ENCODE peak calls at places on chromosome 3, in seven cellular contexts. N is breast epithelium, C is uterus, K is tibial artery, B is HCT116, Y is lower lobe of right lung, I is ovary. A is an unnamed sample.

GRCh38 chr3:42501681-42502428 is 588 bp upstream of the VIPR1 start:
- DNase-seq in B (no peak), C (peak; percentile 10), K (peak; percentile 82), Y (peak; percentile 77), I (no peak), N (peak; percentile 62), A (no peak)

GRCh38 chr3:150449169-150449721 is 41.1 kb downstream of the TSC22D2 start:
- DNase-seq in B (no peak), K (no peak), Y (no peak), I (no peak), C (no peak), N (no peak), A (no peak)

GRCh38 chr3:142888484-142889262 is at the start of gene PCOLCE2:
- DNase-seq in K (peak; percentile 70), B (peak; percentile 27), N (no peak), Y (peak; percentile 55), C (no peak), I (peak; percentile 19), A (no peak)

GRCh38 chr3:136578290-136578689 is 173.9 kb downstream of the STAG1 start:
- DNase-seq in C (no peak), N (no peak), Y (no peak), B (no peak), K (no peak), I (no peak), A (no peak)

GRCh38 chr3:71503525-71504249 is 79.8 kb downstream of the FOXP1 start:
- DNase-seq in C (no peak), N (no peak), Y (no peak), I (no peak), B (no peak), K (no peak), A (no peak)

GRCh38 chr3:46368569-46368968 is 2.2 kb upstream of the CCR5 start:
- DNase-seq in Y (peak; percentile 78), N (no peak), C (peak; percentile 22), I (no peak), B (no peak), K (peak; percentile 71), A (peak; percentile 95)

GRCh38 chr3:47225310-47225906 is 57.2 kb downstream of the KIF9 start:
- DNase-seq in I (no peak), B (no peak), Y (no peak), N (no peak), C (no peak), K (peak; percentile 32), A (peak; percentile 72)

GRCh38 chr3:182633206-182633605 is 160.1 kb upstream of the ATP11B start:
- DNase-seq in N (no peak), C (no peak), K (no peak), I (no peak), B (no peak), Y (no peak), A (no peak)

GRCh38 chr3:178475062-178475461 is 61.2 kb upstream of the KCNMB2 start:
- DNase-seq in Y (no peak), B (no peak), K (no peak), N (no peak), C (no peak), I (no peak), A (no peak)

GRCh38 chr3:195069501-195070251 is 201.3 kb downstream of the XXYLT1 start:
- DNase-seq in K (peak; percentile 54), B (no peak), C (peak; percentile 11), I (no peak), N (no peak), Y (peak; percentile 42), A (no peak)

GRCh38 chr3:126654571-126655393 is at the start of gene TXNRD3:
- DNase-seq in N (peak; percentile 70), K (peak; percentile 88), Y (peak; percentile 89), B (peak; percentile 42), C (peak; percentile 74), I (peak; percentile 89), A (peak; percentile 37)

GRCh38 chr3:68007621-68008226 is 353.3 kb upstream of the SUCLG2 start:
- DNase-seq in N (no peak), Y (no peak), I (no peak), C (no peak), B (no peak), K (no peak), A (no peak)

GRCh38 chr3:170428095-170428494 is 9.4 kb downstream of the CLDN11 start:
- DNase-seq in K (no peak), N (no peak), I (no peak), B (no peak), Y (no peak), C (no peak), A (no peak)

GRCh38 chr3:43866529-43867353 is 176.0 kb downstream of the ABHD5 start:
- DNase-seq in N (no peak), I (no peak), K (no peak), Y (no peak), B (no peak), C (no peak), A (no peak)

GRCh38 chr3:139117136-139117675 is 72.5 kb upstream of the PRR23C start:
- DNase-seq in B (no peak), N (no peak), K (no peak), I (no peak), C (no peak), Y (no peak), A (no peak)

GRCh38 chr3:148990211-148990610 is 1.1 kb upstream of the GYG1 start:
- DNase-seq in K (no peak), N (no peak), C (peak; percentile 46), Y (no peak), I (no peak), B (no peak), A (peak; percentile 82)

GRCh38 chr3:129461022-129461421 is 21.0 kb downstream of the IFT122 start:
- DNase-seq in B (no peak), I (no peak), N (no peak), Y (no peak), K (no peak), C (no peak), A (no peak)

GRCh38 chr3:52779411-52780297 is 2.3 kb downstream of the ITIH1 start:
- DNase-seq in Y (peak; percentile 18), B (no peak), K (no peak), I (no peak), N (no peak), C (no peak), A (peak; percentile 88)

GRCh38 chr3:31543375-31543774 is 10.7 kb downstream of the STT3B start:
- DNase-seq in B (no peak), C (no peak), Y (no peak), N (no peak), I (no peak), K (no peak), A (no peak)
- H3K4me3 ChIP-seq in B (no peak overlapping the region), C (no peak overlapping the region), Y (no peak overlapping the region), N (no peak overlapping the region), I (no peak overlapping the region), K (no peak overlapping the region), A (no peak overlapping the region)

GRCh38 chr3:14915636-14916222 is 31.7 kb upstream of the NR2C2 start:
- DNase-seq in K (no peak), I (no peak), B (no peak), N (no peak), C (no peak), Y (no peak), A (no peak)
- TF ChIP-seq CTCF in K (no peak), I (no peak), B (peak; percentile 47), N (no peak), C (no peak), Y (no peak), A (no peak)

DNA sequence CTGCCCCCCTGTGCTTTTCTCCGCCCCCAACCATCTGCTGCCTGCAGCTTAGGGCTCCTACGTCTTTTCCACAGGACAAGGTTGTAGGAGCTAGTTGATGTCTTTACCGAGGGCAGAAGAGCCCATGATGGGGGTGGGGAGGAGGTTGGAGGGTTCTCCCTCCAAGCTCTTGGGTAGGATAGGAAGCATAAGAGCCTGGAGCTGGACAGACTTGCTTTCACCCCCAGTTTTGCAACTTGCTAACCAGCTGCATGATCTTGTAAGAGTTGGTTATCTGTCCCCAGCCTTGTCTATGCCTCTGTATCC is 856 bp downstream of the ABCF3 start:
- DNase-seq in Y (no peak), I (no peak), K (no peak), C (no peak), N (no peak), B (no peak), A (no peak)
- H3K27ac ChIP-seq in Y (peak overlapping the region; percentile 31), I (no peak overlapping the region), K (peak overlapping the region; percentile 87), C (peak overlapping the region; percentile 79), N (peak overlapping the region; percentile 91), B (peak overlapping the region; percentile 64), A (peak overlapping the region; percentile 73)

GRCh38 chr3:105847865-105848264 is 20.9 kb downstream of the CBLB start:
- DNase-seq in Y (no peak), I (no peak), C (no peak), K (no peak), B (no peak), N (no peak), A (no peak)

GRCh38 chr3:105845488-105845887 is 23.3 kb downstream of the CBLB start:
- DNase-seq in I (no peak), N (no peak), B (no peak), Y (no peak), C (no peak), K (no peak), A (no peak)

GRCh38 chr3:105846809-105847208 is 22.0 kb downstream of the CBLB start:
- DNase-seq in K (no peak), I (no peak), B (no peak), N (no peak), Y (no peak), C (no peak), A (no peak)

GRCh38 chr3:105848821-105849220 is 20.0 kb downstream of the CBLB start:
- DNase-seq in Y (no peak), B (no peak), I (no peak), N (no peak), K (no peak), C (no peak), A (no peak)

GRCh38 chr3:105847452-105847851 is 21.4 kb downstream of the CBLB start:
- DNase-seq in C (no peak), B (no peak), I (no peak), N (no peak), K (no peak), Y (no peak), A (no peak)
- H3K4me3 ChIP-seq in C (no peak overlapping the region), B (no peak overlapping the region), I (no peak overlapping the region), N (no peak overlapping the region), K (no peak overlapping the region), Y (no peak overlapping the region), A (no peak overlapping the region)

DNA sequence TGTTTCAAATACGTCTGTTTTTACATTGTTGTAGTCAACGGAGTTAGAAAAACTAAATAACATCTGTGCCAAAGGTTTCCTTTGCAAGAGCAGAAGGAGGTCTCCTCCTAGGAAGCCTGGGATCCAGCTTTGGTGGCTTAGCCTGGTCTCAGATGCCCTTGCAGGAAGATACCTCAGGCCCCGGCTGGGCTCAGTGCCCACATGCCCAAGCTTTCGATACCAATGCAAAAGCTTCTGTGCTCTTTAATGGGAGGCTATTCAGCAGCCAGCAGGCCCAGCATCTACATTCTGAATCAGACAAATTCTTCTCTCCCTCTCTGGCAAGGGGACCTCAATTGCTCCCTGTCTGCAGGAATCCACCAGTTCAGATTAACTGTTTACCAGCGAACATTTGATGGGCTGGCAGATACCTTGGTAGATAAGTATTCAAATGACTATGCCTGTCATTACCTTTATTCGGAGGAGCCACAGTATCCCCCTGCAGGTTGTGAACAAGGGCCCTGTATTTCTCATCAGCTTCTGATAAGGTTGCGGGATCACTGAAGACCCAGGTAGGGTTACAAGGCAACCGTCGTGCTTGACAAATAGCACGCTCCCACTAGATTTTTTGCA is 180.1 kb upstream of the KBTBD8 start:
- DNase-seq in I (no peak), K (no peak), C (no peak), Y (no peak), N (no peak), B (no peak), A (no peak)
- TF ChIP-seq CTCF in I (no peak), K (no peak), C (no peak), Y (no peak), N (no peak), B (no peak), A (no peak)

A was measured in HL-60.